ENCODE peak calls at places on chromosomes 13 and 19, in ten cellular contexts. One of them, this sample, is unnamed.

GRCh38 chr13:25910243-25910642 is 141.6 kb downstream of the SHISA2 start:
- DNase-seq in spleen: no peak
- DNase-seq in heart left ventricle: no peak
- DNase-seq in right lobe of liver: no peak
- DNase-seq in gastrocnemius medialis: no peak
- DNase-seq in H1: no peak
- DNase-seq in adrenal gland: no peak
- DNase-seq in ovary: no peak
- DNase-seq in IMR-90: no peak
- DNase-seq in Peyer's patch: no peak
- DNase-seq in this sample: no peak

GRCh38 chr19:45607071-45608029 is 5.3 kb upstream of the GPR4 start:
- DNase-seq in adrenal gland: peak
- DNase-seq in gastrocnemius medialis: peak
- DNase-seq in Peyer's patch: peak
- DNase-seq in ovary: peak
- DNase-seq in right lobe of liver: peak
- DNase-seq in H1: peak
- DNase-seq in IMR-90: peak
- DNase-seq in heart left ventricle: peak
- DNase-seq in spleen: peak
- DNase-seq in this sample: peak

GRCh38 chr13:113061271-113061625 is 44.3 kb upstream of the F7 start:
- DNase-seq in adrenal gland: no peak
- DNase-seq in gastrocnemius medialis: no peak
- DNase-seq in spleen: peak
- DNase-seq in heart left ventricle: peak
- DNase-seq in Peyer's patch: no peak
- DNase-seq in right lobe of liver: no peak
- DNase-seq in IMR-90: no peak
- DNase-seq in H1: no peak
- DNase-seq in ovary: no peak
- DNase-seq in this sample: no peak

GRCh38 chr19:55188620-55189019 is 8.5 kb upstream of the SYT5 start:
- DNase-seq in H1: no peak
- DNase-seq in heart left ventricle: peak
- DNase-seq in adrenal gland: no peak
- DNase-seq in Peyer's patch: no peak
- DNase-seq in gastrocnemius medialis: no peak
- DNase-seq in right lobe of liver: no peak
- DNase-seq in ovary: no peak
- DNase-seq in IMR-90: no peak
- DNase-seq in spleen: no peak
- DNase-seq in this sample: no peak

GRCh38 chr19:57688011-57688763 is 6.4 kb downstream of the ZNF551 start:
- DNase-seq in heart left ventricle: no peak
- DNase-seq in spleen: no peak
- DNase-seq in IMR-90: no peak
- DNase-seq in right lobe of liver: no peak
- DNase-seq in H1: no peak
- DNase-seq in ovary: no peak
- DNase-seq in adrenal gland: no peak
- DNase-seq in gastrocnemius medialis: no peak
- DNase-seq in Peyer's patch: no peak
- DNase-seq in this sample: no peak

GRCh38 chr13:20161275-20161950 is 561 bp upstream of the GJA3 start:
- DNase-seq in right lobe of liver: no peak
- DNase-seq in Peyer's patch: peak
- DNase-seq in IMR-90: no peak
- DNase-seq in adrenal gland: no peak
- DNase-seq in gastrocnemius medialis: no peak
- DNase-seq in spleen: peak
- DNase-seq in heart left ventricle: no peak
- DNase-seq in ovary: no peak
- DNase-seq in H1: peak
- DNase-seq in this sample: no peak

GRCh38 chr19:7391218-7391670 is 42.5 kb downstream of the ARHGEF18 start:
- DNase-seq in H1: no peak
- DNase-seq in gastrocnemius medialis: no peak
- DNase-seq in heart left ventricle: no peak
- DNase-seq in Peyer's patch: peak
- DNase-seq in IMR-90: peak
- DNase-seq in right lobe of liver: no peak
- DNase-seq in spleen: no peak
- DNase-seq in ovary: no peak
- DNase-seq in adrenal gland: no peak
- DNase-seq in this sample: no peak

GRCh38 chr19:30878456-30878855 is 470.8 kb downstream of the TSHZ3 start:
- DNase-seq in IMR-90: no peak
- DNase-seq in adrenal gland: no peak
- DNase-seq in spleen: no peak
- DNase-seq in right lobe of liver: no peak
- DNase-seq in ovary: no peak
- DNase-seq in heart left ventricle: no peak
- DNase-seq in H1: no peak
- DNase-seq in Peyer's patch: no peak
- DNase-seq in gastrocnemius medialis: no peak
- DNase-seq in this sample: no peak

GRCh38 chr13:26348966-26349365 is 95.0 kb downstream of the CDK8 start:
- DNase-seq in right lobe of liver: no peak
- DNase-seq in gastrocnemius medialis: no peak
- DNase-seq in adrenal gland: no peak
- DNase-seq in IMR-90: no peak
- DNase-seq in heart left ventricle: no peak
- DNase-seq in H1: no peak
- DNase-seq in ovary: no peak
- DNase-seq in spleen: no peak
- DNase-seq in Peyer's patch: no peak
- DNase-seq in this sample: no peak

GRCh38 chr13:33251131-33251629 is 34.4 kb downstream of the STARD13 start:
- DNase-seq in H1: no peak
- DNase-seq in ovary: no peak
- DNase-seq in gastrocnemius medialis: no peak
- DNase-seq in heart left ventricle: no peak
- DNase-seq in Peyer's patch: no peak
- DNase-seq in spleen: no peak
- DNase-seq in IMR-90: peak
- DNase-seq in right lobe of liver: no peak
- DNase-seq in adrenal gland: peak
- DNase-seq in this sample: no peak

GRCh38 chr13:29239653-29240525 is 355.6 kb downstream of the SLC7A1 start:
- DNase-seq in heart left ventricle: no peak
- DNase-seq in spleen: no peak
- DNase-seq in Peyer's patch: no peak
- DNase-seq in ovary: no peak
- DNase-seq in right lobe of liver: no peak
- DNase-seq in IMR-90: no peak
- DNase-seq in adrenal gland: no peak
- DNase-seq in H1: no peak
- DNase-seq in gastrocnemius medialis: no peak
- DNase-seq in this sample: no peak

GRCh38 chr19:12721656-12722565 is 1.8 kb downstream of the TNPO2 start:
- DNase-seq in right lobe of liver: peak
- DNase-seq in heart left ventricle: peak
- DNase-seq in adrenal gland: peak
- DNase-seq in gastrocnemius medialis: peak
- DNase-seq in spleen: peak
- DNase-seq in Peyer's patch: peak
- DNase-seq in ovary: peak
- DNase-seq in H1: peak
- DNase-seq in IMR-90: peak
- DNase-seq in this sample: peak
- TF ChIP-seq POLR2A in right lobe of liver: no peak
- TF ChIP-seq POLR2A in heart left ventricle: no peak
- TF ChIP-seq POLR2A in adrenal gland: no peak
- TF ChIP-seq POLR2A in gastrocnemius medialis: peak
- TF ChIP-seq POLR2A in spleen: no peak
- TF ChIP-seq POLR2A in Peyer's patch: no peak
- TF ChIP-seq POLR2A in ovary: no peak
- TF ChIP-seq POLR2A in H1: no peak
- TF ChIP-seq POLR2A in IMR-90: peak
- TF ChIP-seq POLR2A in this sample: no peak

GRCh38 chr13:36130542-36131214 is 504 bp downstream of the DCLK1 start:
- DNase-seq in spleen: no peak
- DNase-seq in Peyer's patch: no peak
- DNase-seq in H1: peak
- DNase-seq in IMR-90: no peak
- DNase-seq in heart left ventricle: peak
- DNase-seq in ovary: peak
- DNase-seq in right lobe of liver: no peak
- DNase-seq in gastrocnemius medialis: no peak
- DNase-seq in adrenal gland: no peak
- DNase-seq in this sample: no peak

GRCh38 chr13:36131931-36132297 is 732 bp upstream of the DCLK1 start:
- DNase-seq in adrenal gland: no peak
- DNase-seq in spleen: no peak
- DNase-seq in heart left ventricle: peak
- DNase-seq in gastrocnemius medialis: peak
- DNase-seq in IMR-90: no peak
- DNase-seq in Peyer's patch: no peak
- DNase-seq in right lobe of liver: no peak
- DNase-seq in H1: no peak
- DNase-seq in ovary: no peak
- DNase-seq in this sample: peak

GRCh38 chr13:36130168-36130541 is 1.0 kb downstream of the DCLK1 start:
- DNase-seq in heart left ventricle: no peak
- DNase-seq in H1: no peak
- DNase-seq in right lobe of liver: no peak
- DNase-seq in IMR-90: no peak
- DNase-seq in Peyer's patch: no peak
- DNase-seq in ovary: no peak
- DNase-seq in adrenal gland: no peak
- DNase-seq in spleen: no peak
- DNase-seq in gastrocnemius medialis: no peak
- DNase-seq in this sample: no peak

GRCh38 chr13:36131215-36131930 is at the start of gene DCLK1:
- DNase-seq in H1: peak
- DNase-seq in spleen: no peak
- DNase-seq in heart left ventricle: peak
- DNase-seq in IMR-90: no peak
- DNase-seq in right lobe of liver: no peak
- DNase-seq in Peyer's patch: no peak
- DNase-seq in adrenal gland: no peak
- DNase-seq in ovary: peak
- DNase-seq in gastrocnemius medialis: peak
- DNase-seq in this sample: peak

GRCh38 chr13:36129539-36129938 is 1.6 kb downstream of the DCLK1 start:
- DNase-seq in IMR-90: no peak
- DNase-seq in adrenal gland: no peak
- DNase-seq in spleen: no peak
- DNase-seq in H1: no peak
- DNase-seq in gastrocnemius medialis: no peak
- DNase-seq in right lobe of liver: no peak
- DNase-seq in ovary: no peak
- DNase-seq in heart left ventricle: no peak
- DNase-seq in Peyer's patch: no peak
- DNase-seq in this sample: no peak
- H3K4me3 ChIP-seq in IMR-90: no peak
- H3K4me3 ChIP-seq in adrenal gland: no peak
- H3K4me3 ChIP-seq in spleen: no peak
- H3K4me3 ChIP-seq in H1: no peak
- H3K4me3 ChIP-seq in gastrocnemius medialis: peak
- H3K4me3 ChIP-seq in right lobe of liver: no peak
- H3K4me3 ChIP-seq in ovary: no peak
- H3K4me3 ChIP-seq in heart left ventricle: no peak
- H3K4me3 ChIP-seq in Peyer's patch: no peak
- H3K4me3 ChIP-seq in this sample: no peak

DNA sequence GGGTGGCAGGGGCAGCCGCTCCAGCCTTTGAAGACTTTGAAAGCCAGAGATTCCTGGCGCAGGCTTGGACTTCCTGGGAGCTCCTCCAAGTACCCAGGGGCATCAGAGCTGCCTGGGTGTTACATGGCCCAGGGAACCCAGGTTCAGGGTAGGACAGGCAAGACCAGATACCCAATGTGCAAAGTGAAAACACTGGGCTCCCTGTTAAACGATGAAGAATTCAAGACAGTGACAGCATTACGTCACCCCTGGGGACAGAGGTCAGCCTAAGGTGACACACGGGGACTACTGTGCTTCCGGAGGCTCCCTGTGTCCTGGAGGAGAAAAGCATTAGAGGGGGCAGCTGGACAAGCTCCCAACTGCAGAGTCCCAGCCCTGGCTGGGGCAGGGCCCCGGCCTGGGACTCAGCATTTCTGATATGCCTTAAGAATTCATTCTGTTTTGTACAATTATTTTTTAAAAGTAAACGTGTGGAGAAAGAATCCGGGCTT is 5.7 kb downstream of the ARRDC2 start:
- DNase-seq in adrenal gland: peak
- DNase-seq in heart left ventricle: no peak
- DNase-seq in right lobe of liver: peak
- DNase-seq in spleen: no peak
- DNase-seq in gastrocnemius medialis: peak
- DNase-seq in H1: no peak
- DNase-seq in Peyer's patch: peak
- DNase-seq in IMR-90: no peak
- DNase-seq in ovary: no peak
- DNase-seq in this sample: no peak
- H3K27ac ChIP-seq in adrenal gland: no peak
- H3K27ac ChIP-seq in heart left ventricle: peak
- H3K27ac ChIP-seq in right lobe of liver: peak
- H3K27ac ChIP-seq in spleen: peak
- H3K27ac ChIP-seq in gastrocnemius medialis: peak
- H3K27ac ChIP-seq in H1: no peak
- H3K27ac ChIP-seq in Peyer's patch: peak
- H3K27ac ChIP-seq in IMR-90: no peak
- H3K27ac ChIP-seq in ovary: no peak
- H3K27ac ChIP-seq in this sample: peak

GRCh38 chr19:1393841-1394240 is 7.5 kb downstream of the GAMT start:
- DNase-seq in ovary: no peak
- DNase-seq in Peyer's patch: no peak
- DNase-seq in spleen: no peak
- DNase-seq in IMR-90: no peak
- DNase-seq in adrenal gland: no peak
- DNase-seq in gastrocnemius medialis: no peak
- DNase-seq in right lobe of liver: no peak
- DNase-seq in heart left ventricle: no peak
- DNase-seq in H1: no peak
- DNase-seq in this sample: no peak

GRCh38 chr19:1392407-1392806 is 8.7 kb downstream of the NDUFS7 start:
- DNase-seq in gastrocnemius medialis: no peak
- DNase-seq in IMR-90: no peak
- DNase-seq in adrenal gland: no peak
- DNase-seq in H1: no peak
- DNase-seq in heart left ventricle: no peak
- DNase-seq in ovary: no peak
- DNase-seq in right lobe of liver: no peak
- DNase-seq in Peyer's patch: no peak
- DNase-seq in spleen: no peak
- DNase-seq in this sample: no peak

GRCh38 chr19:1390594-1391423 is 7.1 kb downstream of the NDUFS7 start:
- DNase-seq in ovary: no peak
- DNase-seq in spleen: no peak
- DNase-seq in Peyer's patch: no peak
- DNase-seq in heart left ventricle: no peak
- DNase-seq in gastrocnemius medialis: no peak
- DNase-seq in right lobe of liver: no peak
- DNase-seq in H1: no peak
- DNase-seq in IMR-90: no peak
- DNase-seq in adrenal gland: no peak
- DNase-seq in this sample: no peak

GRCh38 chr19:1394252-1395193 is 6.8 kb downstream of the GAMT start:
- DNase-seq in ovary: no peak
- DNase-seq in adrenal gland: no peak
- DNase-seq in heart left ventricle: no peak
- DNase-seq in right lobe of liver: peak
- DNase-seq in H1: no peak
- DNase-seq in IMR-90: no peak
- DNase-seq in spleen: no peak
- DNase-seq in Peyer's patch: no peak
- DNase-seq in gastrocnemius medialis: no peak
- DNase-seq in this sample: peak

GRCh38 chr19:1392939-1393530 is 8.3 kb downstream of the GAMT start:
- DNase-seq in gastrocnemius medialis: no peak
- DNase-seq in ovary: no peak
- DNase-seq in Peyer's patch: no peak
- DNase-seq in adrenal gland: no peak
- DNase-seq in spleen: no peak
- DNase-seq in heart left ventricle: no peak
- DNase-seq in H1: no peak
- DNase-seq in right lobe of liver: no peak
- DNase-seq in IMR-90: no peak
- DNase-seq in this sample: no peak
- TF ChIP-seq POLR2A in gastrocnemius medialis: no peak
- TF ChIP-seq POLR2A in ovary: no peak
- TF ChIP-seq POLR2A in Peyer's patch: no peak
- TF ChIP-seq POLR2A in adrenal gland: no peak
- TF ChIP-seq POLR2A in spleen: no peak
- TF ChIP-seq POLR2A in heart left ventricle: no peak
- TF ChIP-seq POLR2A in H1: no peak
- TF ChIP-seq POLR2A in right lobe of liver: no peak
- TF ChIP-seq POLR2A in IMR-90: no peak
- TF ChIP-seq POLR2A in this sample: no peak